ENCODE peak calls at places on chromosome X, in ten cellular contexts. One of them, this sample, is unnamed.
A peak's percentile ranks its signal among the peaks of the same experiment; 100 is the strongest.

GRCh38 chrX:71367396-71367795 is 1.2 kb downstream of the TAF1 start:
- DNase-seq in AG04450: no peak
- DNase-seq in endothelial cell of umbilical vein: no peak
- DNase-seq in AG04449: no peak
- DNase-seq in AG09319: no peak
- DNase-seq in astrocyte of the spinal cord: no peak
- DNase-seq in GM13977: no peak
- DNase-seq in cardiac muscle cell: no peak
- DNase-seq in AG10803: no peak
- DNase-seq in sigmoid colon: no peak
- DNase-seq in this sample: no peak

GRCh38 chrX:24245201-24245600 is 68.7 kb downstream of the SUPT20HL2 start:
- DNase-seq in AG04450: no peak
- DNase-seq in endothelial cell of umbilical vein: no peak
- DNase-seq in AG04449: no peak
- DNase-seq in AG09319: peak; percentile 52
- DNase-seq in astrocyte of the spinal cord: peak; percentile 46
- DNase-seq in GM13977: no peak
- DNase-seq in cardiac muscle cell: no peak
- DNase-seq in AG10803: peak; percentile 82
- DNase-seq in sigmoid colon: no peak
- DNase-seq in this sample: peak; percentile 62

GRCh38 chrX:57227691-57228090 is 58.8 kb upstream of the FAAH2 start:
- DNase-seq in AG04450: no peak
- DNase-seq in endothelial cell of umbilical vein: no peak
- DNase-seq in AG04449: no peak
- DNase-seq in AG09319: no peak
- DNase-seq in astrocyte of the spinal cord: no peak
- DNase-seq in GM13977: no peak
- DNase-seq in cardiac muscle cell: no peak
- DNase-seq in AG10803: no peak
- DNase-seq in sigmoid colon: no peak
- DNase-seq in this sample: no peak

GRCh38 chrX:40094900-40095587 is 2.7 kb downstream of the BCOR start:
- DNase-seq in AG04450: no peak
- DNase-seq in endothelial cell of umbilical vein: peak; percentile 21
- DNase-seq in AG04449: no peak
- DNase-seq in AG09319: no peak
- DNase-seq in astrocyte of the spinal cord: no peak
- DNase-seq in GM13977: no peak
- DNase-seq in cardiac muscle cell: no peak
- DNase-seq in AG10803: no peak
- DNase-seq in sigmoid colon: no peak
- DNase-seq in this sample: no peak

GRCh38 chrX:103310592-103311400 is at the start of gene BEX2:
- DNase-seq in AG04450: no peak
- DNase-seq in endothelial cell of umbilical vein: peak; percentile 25
- DNase-seq in AG04449: no peak
- DNase-seq in AG09319: no peak
- DNase-seq in astrocyte of the spinal cord: peak; percentile 15
- DNase-seq in GM13977: peak; percentile 75
- DNase-seq in cardiac muscle cell: peak; percentile 92
- DNase-seq in AG10803: no peak
- DNase-seq in sigmoid colon: peak; percentile 81
- DNase-seq in this sample: peak; percentile 5

GRCh38 chrX:153766871-153767673 is 3.0 kb downstream of the PLXNB3 start:
- DNase-seq in AG04450: no peak
- DNase-seq in endothelial cell of umbilical vein: no peak
- DNase-seq in AG04449: no peak
- DNase-seq in AG09319: no peak
- DNase-seq in astrocyte of the spinal cord: no peak
- DNase-seq in GM13977: no peak
- DNase-seq in cardiac muscle cell: no peak
- DNase-seq in AG10803: no peak
- DNase-seq in sigmoid colon: peak; percentile 66
- DNase-seq in this sample: no peak

GRCh38 chrX:123217077-123217476 is 33.0 kb downstream of the GRIA3 start:
- DNase-seq in AG04450: no peak
- DNase-seq in endothelial cell of umbilical vein: no peak
- DNase-seq in AG04449: peak; percentile 2
- DNase-seq in AG09319: peak; percentile 12
- DNase-seq in astrocyte of the spinal cord: no peak
- DNase-seq in GM13977: no peak
- DNase-seq in cardiac muscle cell: no peak
- DNase-seq in AG10803: peak; percentile 68
- DNase-seq in sigmoid colon: no peak
- DNase-seq in this sample: peak; percentile 52

GRCh38 chrX:1071351-1071750 is 141.1 kb downstream of the CRLF2 start:
- DNase-seq in AG04450: no peak
- DNase-seq in endothelial cell of umbilical vein: no peak
- DNase-seq in AG04449: no peak
- DNase-seq in AG09319: no peak
- DNase-seq in astrocyte of the spinal cord: no peak
- DNase-seq in GM13977: no peak
- DNase-seq in cardiac muscle cell: no peak
- DNase-seq in AG10803: no peak
- DNase-seq in sigmoid colon: no peak
- DNase-seq in this sample: no peak

GRCh38 chrX:47093248-47093647 is 15.0 kb downstream of the RGN start:
- DNase-seq in AG04450: peak; percentile 0
- DNase-seq in endothelial cell of umbilical vein: peak; percentile 26
- DNase-seq in AG04449: no peak
- DNase-seq in AG09319: no peak
- DNase-seq in astrocyte of the spinal cord: peak; percentile 22
- DNase-seq in GM13977: peak; percentile 34
- DNase-seq in cardiac muscle cell: peak; percentile 39
- DNase-seq in AG10803: peak; percentile 31
- DNase-seq in sigmoid colon: no peak
- DNase-seq in this sample: peak; percentile 54

GRCh38 chrX:134377537-134377936 is 82.4 kb upstream of the HPRT1 start:
- DNase-seq in AG04450: no peak
- DNase-seq in endothelial cell of umbilical vein: peak; percentile 45
- DNase-seq in AG04449: peak; percentile 5
- DNase-seq in AG09319: peak; percentile 8
- DNase-seq in astrocyte of the spinal cord: peak; percentile 43
- DNase-seq in GM13977: no peak
- DNase-seq in cardiac muscle cell: peak; percentile 73
- DNase-seq in AG10803: peak; percentile 54
- DNase-seq in sigmoid colon: no peak
- DNase-seq in this sample: peak; percentile 59

GRCh38 chrX:69153060-69153730 is 12.1 kb downstream of the PJA1 start:
- DNase-seq in AG04450: no peak
- DNase-seq in endothelial cell of umbilical vein: no peak
- DNase-seq in AG04449: no peak
- DNase-seq in AG09319: no peak
- DNase-seq in astrocyte of the spinal cord: no peak
- DNase-seq in GM13977: no peak
- DNase-seq in cardiac muscle cell: peak; percentile 82
- DNase-seq in AG10803: peak; percentile 57
- DNase-seq in sigmoid colon: peak; percentile 68
- DNase-seq in this sample: peak; percentile 77

DNA sequence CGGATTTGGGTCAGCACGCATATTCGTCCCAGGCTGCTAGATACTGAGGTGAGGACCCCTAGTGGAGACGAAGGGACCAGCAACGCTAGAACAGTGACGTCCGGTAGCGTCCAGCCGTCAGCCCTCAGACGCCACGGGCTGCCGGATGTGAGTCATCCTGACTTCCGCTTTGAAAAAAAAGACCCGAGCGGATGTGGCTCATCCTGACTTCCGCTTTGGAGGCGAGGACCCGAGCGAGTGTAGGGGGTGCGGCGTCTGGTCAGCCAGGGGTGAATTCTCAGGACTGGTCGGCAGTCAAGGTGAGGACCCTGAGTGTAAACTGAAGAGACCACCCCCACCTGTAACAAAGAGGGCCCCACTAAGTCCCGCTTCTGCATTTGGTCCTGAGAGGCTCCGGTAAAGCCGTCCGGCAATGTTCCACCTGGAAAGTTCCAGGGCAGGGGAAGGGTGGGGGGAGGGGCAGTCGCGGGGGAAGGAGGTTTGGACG is at the start of gene MAGEB2:
- DNase-seq in AG04450: no peak
- DNase-seq in endothelial cell of umbilical vein: no peak
- DNase-seq in AG04449: no peak
- DNase-seq in AG09319: no peak
- DNase-seq in astrocyte of the spinal cord: no peak
- DNase-seq in GM13977: no peak
- DNase-seq in cardiac muscle cell: no peak
- DNase-seq in AG10803: no peak
- DNase-seq in sigmoid colon: no peak
- DNase-seq in this sample: no peak
- TF ChIP-seq CTCF in AG04450: no peak
- TF ChIP-seq CTCF in endothelial cell of umbilical vein: no peak
- TF ChIP-seq CTCF in AG04449: no peak
- TF ChIP-seq CTCF in AG09319: no peak
- TF ChIP-seq CTCF in astrocyte of the spinal cord: no peak
- TF ChIP-seq CTCF in GM13977: no peak
- TF ChIP-seq CTCF in cardiac muscle cell: no peak
- TF ChIP-seq CTCF in AG10803: no peak
- TF ChIP-seq CTCF in sigmoid colon: no peak
- TF ChIP-seq CTCF in this sample: no peak

DNA sequence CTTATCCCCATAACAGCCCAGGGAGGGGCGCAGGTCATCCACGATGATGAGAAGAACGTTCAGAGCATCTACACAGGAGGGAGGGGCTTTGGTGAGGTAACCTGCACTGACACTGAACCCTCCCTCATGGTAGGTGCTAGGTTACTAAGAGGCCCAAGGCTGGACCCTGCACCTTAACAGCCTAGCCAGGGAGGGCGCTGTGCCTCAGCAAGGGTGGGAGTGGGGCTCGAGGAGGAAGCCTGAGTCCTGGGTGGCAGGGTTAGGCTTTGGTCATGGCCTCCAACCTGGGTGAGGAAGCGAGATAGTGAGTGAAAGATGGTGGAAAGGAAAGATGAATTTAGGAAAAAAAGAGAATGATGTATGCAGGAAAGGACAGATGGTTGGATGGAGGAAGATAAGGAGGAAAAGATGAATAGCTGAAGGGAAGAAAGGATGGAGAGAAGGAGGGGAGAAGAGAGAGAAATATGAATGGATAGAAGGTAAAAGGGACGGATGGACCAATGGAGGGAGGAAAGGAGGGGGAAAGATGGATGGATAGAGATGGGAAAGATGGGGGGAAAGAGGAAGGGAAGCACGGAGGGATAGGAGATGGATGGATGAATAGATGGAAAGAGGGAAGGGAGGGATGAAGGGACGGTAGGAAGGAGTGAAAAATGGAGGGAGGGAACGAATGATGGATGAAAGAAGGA is 736 bp downstream of the IDS start:
- DNase-seq in AG04450: no peak
- DNase-seq in endothelial cell of umbilical vein: no peak
- DNase-seq in AG04449: no peak
- DNase-seq in AG09319: no peak
- DNase-seq in astrocyte of the spinal cord: no peak
- DNase-seq in GM13977: peak; percentile 57
- DNase-seq in cardiac muscle cell: no peak
- DNase-seq in AG10803: peak; percentile 12
- DNase-seq in sigmoid colon: no peak
- DNase-seq in this sample: peak; percentile 16
- TF ChIP-seq CTCF in AG04450: no peak
- TF ChIP-seq CTCF in endothelial cell of umbilical vein: peak; percentile 33
- TF ChIP-seq CTCF in AG04449: peak; percentile 46
- TF ChIP-seq CTCF in AG09319: peak; percentile 39
- TF ChIP-seq CTCF in astrocyte of the spinal cord: peak; percentile 34
- TF ChIP-seq CTCF in GM13977: peak; percentile 62
- TF ChIP-seq CTCF in cardiac muscle cell: peak; percentile 9
- TF ChIP-seq CTCF in AG10803: peak; percentile 33
- TF ChIP-seq CTCF in sigmoid colon: no peak
- TF ChIP-seq CTCF in this sample: peak; percentile 15

GRCh38 chrX:19569121-19569805 is 54.0 kb upstream of the MAP3K15 start:
- DNase-seq in AG04450: no peak
- DNase-seq in endothelial cell of umbilical vein: no peak
- DNase-seq in AG04449: no peak
- DNase-seq in AG09319: no peak
- DNase-seq in astrocyte of the spinal cord: no peak
- DNase-seq in GM13977: no peak
- DNase-seq in cardiac muscle cell: peak; percentile 70
- DNase-seq in AG10803: no peak
- DNase-seq in sigmoid colon: no peak
- DNase-seq in this sample: no peak

GRCh38 chrX:19566359-19567141 is 51.2 kb upstream of the MAP3K15 start:
- DNase-seq in AG04450: peak; percentile 27
- DNase-seq in endothelial cell of umbilical vein: peak; percentile 1
- DNase-seq in AG04449: no peak
- DNase-seq in AG09319: peak; percentile 41
- DNase-seq in astrocyte of the spinal cord: peak; percentile 54
- DNase-seq in GM13977: no peak
- DNase-seq in cardiac muscle cell: no peak
- DNase-seq in AG10803: peak; percentile 55
- DNase-seq in sigmoid colon: no peak
- DNase-seq in this sample: peak; percentile 67

GRCh38 chrX:19571708-19572107 is 56.4 kb upstream of the MAP3K15 start:
- DNase-seq in AG04450: no peak
- DNase-seq in endothelial cell of umbilical vein: no peak
- DNase-seq in AG04449: no peak
- DNase-seq in AG09319: no peak
- DNase-seq in astrocyte of the spinal cord: no peak
- DNase-seq in GM13977: no peak
- DNase-seq in cardiac muscle cell: no peak
- DNase-seq in AG10803: no peak
- DNase-seq in sigmoid colon: no peak
- DNase-seq in this sample: no peak

GRCh38 chrX:19568422-19568821 is 53.1 kb upstream of the MAP3K15 start:
- DNase-seq in AG04450: no peak
- DNase-seq in endothelial cell of umbilical vein: no peak
- DNase-seq in AG04449: no peak
- DNase-seq in AG09319: no peak
- DNase-seq in astrocyte of the spinal cord: no peak
- DNase-seq in GM13977: no peak
- DNase-seq in cardiac muscle cell: no peak
- DNase-seq in AG10803: no peak
- DNase-seq in sigmoid colon: no peak
- DNase-seq in this sample: no peak

GRCh38 chrX:19569930-19570329 is 54.6 kb upstream of the MAP3K15 start:
- DNase-seq in AG04450: no peak
- DNase-seq in endothelial cell of umbilical vein: no peak
- DNase-seq in AG04449: no peak
- DNase-seq in AG09319: no peak
- DNase-seq in astrocyte of the spinal cord: no peak
- DNase-seq in GM13977: no peak
- DNase-seq in cardiac muscle cell: no peak
- DNase-seq in AG10803: no peak
- DNase-seq in sigmoid colon: no peak
- DNase-seq in this sample: no peak
- TF ChIP-seq CTCF in AG04450: no peak
- TF ChIP-seq CTCF in endothelial cell of umbilical vein: no peak
- TF ChIP-seq CTCF in AG04449: no peak
- TF ChIP-seq CTCF in AG09319: no peak
- TF ChIP-seq CTCF in astrocyte of the spinal cord: no peak
- TF ChIP-seq CTCF in GM13977: no peak
- TF ChIP-seq CTCF in cardiac muscle cell: no peak
- TF ChIP-seq CTCF in AG10803: no peak
- TF ChIP-seq CTCF in sigmoid colon: no peak
- TF ChIP-seq CTCF in this sample: no peak

DNA sequence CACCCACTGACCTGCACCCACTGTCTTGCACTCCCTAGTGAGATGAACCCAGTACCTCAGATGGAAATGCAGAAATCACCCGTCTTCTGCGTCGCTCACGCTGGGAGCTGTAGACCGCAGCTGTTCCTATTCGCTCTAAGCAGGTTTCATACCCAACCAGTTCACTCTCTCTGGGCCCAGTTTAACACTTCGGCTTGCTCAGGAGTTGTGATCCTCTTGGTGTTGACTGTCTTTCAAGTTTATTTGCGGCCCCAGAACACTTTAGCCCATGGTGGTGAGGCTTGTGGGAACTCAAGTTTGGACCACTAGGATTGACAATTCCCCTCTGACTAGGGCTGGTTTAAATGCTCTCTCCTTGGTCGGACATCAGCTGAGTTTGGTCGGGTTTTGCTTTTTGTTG is 147.0 kb downstream of the DACH2 start:
- DNase-seq in AG04450: no peak
- DNase-seq in endothelial cell of umbilical vein: no peak
- DNase-seq in AG04449: no peak
- DNase-seq in AG09319: no peak
- DNase-seq in astrocyte of the spinal cord: no peak
- DNase-seq in GM13977: no peak
- DNase-seq in cardiac muscle cell: no peak
- DNase-seq in AG10803: no peak
- DNase-seq in sigmoid colon: no peak
- DNase-seq in this sample: no peak
- TF ChIP-seq CTCF in AG04450: no peak
- TF ChIP-seq CTCF in endothelial cell of umbilical vein: no peak
- TF ChIP-seq CTCF in AG04449: no peak
- TF ChIP-seq CTCF in AG09319: no peak
- TF ChIP-seq CTCF in astrocyte of the spinal cord: no peak
- TF ChIP-seq CTCF in GM13977: no peak
- TF ChIP-seq CTCF in cardiac muscle cell: no peak
- TF ChIP-seq CTCF in AG10803: no peak
- TF ChIP-seq CTCF in sigmoid colon: no peak
- TF ChIP-seq CTCF in this sample: no peak

This sample was measured in cardiac fibroblast.